ENCODE peak calls at places on chromosomes 13 and 19, in six cellular contexts. One of them, this sample, is unnamed.

GRCh38 chr13:31912641-31913401 is 118.8 kb upstream of the FRY start:
- DNase-seq in GM13977: no peak
- DNase-seq in stimulated activated CD4-positive, alpha-beta T cell treated with anti-CD3 and anti-CD28 coated beads, TNF-alpha, amount 100 ng/mL, for 48 hours: no peak
- DNase-seq in stimulated activated CD8-positive, alpha-beta memory T cell treated with anti-CD3 and anti-CD28 coated beads, Interleukin-15, amount 100 ng/mL, for 4 hours: no peak
- DNase-seq in AG04449: no peak
- DNase-seq in thoracic aorta: no peak
- DNase-seq in this sample: no peak

GRCh38 chr13:71603255-71603654 is 263.7 kb downstream of the DACH1 start:
- DNase-seq in GM13977: no peak
- DNase-seq in stimulated activated CD4-positive, alpha-beta T cell treated with anti-CD3 and anti-CD28 coated beads, TNF-alpha, amount 100 ng/mL, for 48 hours: no peak
- DNase-seq in stimulated activated CD8-positive, alpha-beta memory T cell treated with anti-CD3 and anti-CD28 coated beads, Interleukin-15, amount 100 ng/mL, for 4 hours: no peak
- DNase-seq in AG04449: no peak
- DNase-seq in thoracic aorta: no peak
- DNase-seq in this sample: no peak

GRCh38 chr19:48203227-48203793 is 32.8 kb downstream of the ZSWIM9 start:
- DNase-seq in GM13977: no peak
- DNase-seq in stimulated activated CD4-positive, alpha-beta T cell treated with anti-CD3 and anti-CD28 coated beads, TNF-alpha, amount 100 ng/mL, for 48 hours: no peak
- DNase-seq in stimulated activated CD8-positive, alpha-beta memory T cell treated with anti-CD3 and anti-CD28 coated beads, Interleukin-15, amount 100 ng/mL, for 4 hours: no peak
- DNase-seq in AG04449: no peak
- DNase-seq in thoracic aorta: no peak
- DNase-seq in this sample: no peak

GRCh38 chr19:45451850-45452387 is 15.9 kb upstream of the FOSB start:
- DNase-seq in GM13977: no peak
- DNase-seq in stimulated activated CD4-positive, alpha-beta T cell treated with anti-CD3 and anti-CD28 coated beads, TNF-alpha, amount 100 ng/mL, for 48 hours: no peak
- DNase-seq in stimulated activated CD8-positive, alpha-beta memory T cell treated with anti-CD3 and anti-CD28 coated beads, Interleukin-15, amount 100 ng/mL, for 4 hours: no peak
- DNase-seq in AG04449: no peak
- DNase-seq in thoracic aorta: no peak
- DNase-seq in this sample: no peak

GRCh38 chr13:33383724-33384577 is 98.4 kb upstream of the STARD13 start:
- DNase-seq in GM13977: no peak
- DNase-seq in stimulated activated CD4-positive, alpha-beta T cell treated with anti-CD3 and anti-CD28 coated beads, TNF-alpha, amount 100 ng/mL, for 48 hours: no peak
- DNase-seq in stimulated activated CD8-positive, alpha-beta memory T cell treated with anti-CD3 and anti-CD28 coated beads, Interleukin-15, amount 100 ng/mL, for 4 hours: no peak
- DNase-seq in AG04449: no peak
- DNase-seq in thoracic aorta: no peak
- DNase-seq in this sample: no peak

GRCh38 chr13:87123987-87124784 is 547.0 kb upstream of the SLITRK5 start:
- DNase-seq in GM13977: no peak
- DNase-seq in stimulated activated CD4-positive, alpha-beta T cell treated with anti-CD3 and anti-CD28 coated beads, TNF-alpha, amount 100 ng/mL, for 48 hours: no peak
- DNase-seq in stimulated activated CD8-positive, alpha-beta memory T cell treated with anti-CD3 and anti-CD28 coated beads, Interleukin-15, amount 100 ng/mL, for 4 hours: no peak
- DNase-seq in AG04449: peak; percentile 19
- DNase-seq in thoracic aorta: no peak
- DNase-seq in this sample: no peak

GRCh38 chr19:37389234-37389633 is 18.3 kb downstream of the ZNF527 start:
- DNase-seq in GM13977: no peak
- DNase-seq in stimulated activated CD4-positive, alpha-beta T cell treated with anti-CD3 and anti-CD28 coated beads, TNF-alpha, amount 100 ng/mL, for 48 hours: no peak
- DNase-seq in stimulated activated CD8-positive, alpha-beta memory T cell treated with anti-CD3 and anti-CD28 coated beads, Interleukin-15, amount 100 ng/mL, for 4 hours: no peak
- DNase-seq in AG04449: no peak
- DNase-seq in thoracic aorta: no peak
- DNase-seq in this sample: no peak

GRCh38 chr13:26658972-26659371 is 101.5 kb downstream of the WASF3 start:
- DNase-seq in GM13977: no peak
- DNase-seq in stimulated activated CD4-positive, alpha-beta T cell treated with anti-CD3 and anti-CD28 coated beads, TNF-alpha, amount 100 ng/mL, for 48 hours: no peak
- DNase-seq in stimulated activated CD8-positive, alpha-beta memory T cell treated with anti-CD3 and anti-CD28 coated beads, Interleukin-15, amount 100 ng/mL, for 4 hours: no peak
- DNase-seq in AG04449: no peak
- DNase-seq in thoracic aorta: no peak
- DNase-seq in this sample: no peak

GRCh38 chr19:55383789-55384575 is at the start of gene TMEM238:
- DNase-seq in GM13977: peak; percentile 91
- DNase-seq in stimulated activated CD4-positive, alpha-beta T cell treated with anti-CD3 and anti-CD28 coated beads, TNF-alpha, amount 100 ng/mL, for 48 hours: peak; percentile 44
- DNase-seq in stimulated activated CD8-positive, alpha-beta memory T cell treated with anti-CD3 and anti-CD28 coated beads, Interleukin-15, amount 100 ng/mL, for 4 hours: no peak
- DNase-seq in AG04449: no peak
- DNase-seq in thoracic aorta: no peak
- DNase-seq in this sample: no peak

GRCh38 chr13:95505976-95506375 is 46.5 kb upstream of the CLDN10 start:
- DNase-seq in GM13977: no peak
- DNase-seq in stimulated activated CD4-positive, alpha-beta T cell treated with anti-CD3 and anti-CD28 coated beads, TNF-alpha, amount 100 ng/mL, for 48 hours: no peak
- DNase-seq in stimulated activated CD8-positive, alpha-beta memory T cell treated with anti-CD3 and anti-CD28 coated beads, Interleukin-15, amount 100 ng/mL, for 4 hours: no peak
- DNase-seq in AG04449: no peak
- DNase-seq in thoracic aorta: no peak
- DNase-seq in this sample: no peak

GRCh38 chr13:40102854-40103253 is 447.4 kb downstream of the COG6 start:
- DNase-seq in GM13977: no peak
- DNase-seq in stimulated activated CD4-positive, alpha-beta T cell treated with anti-CD3 and anti-CD28 coated beads, TNF-alpha, amount 100 ng/mL, for 48 hours: peak; percentile 96
- DNase-seq in stimulated activated CD8-positive, alpha-beta memory T cell treated with anti-CD3 and anti-CD28 coated beads, Interleukin-15, amount 100 ng/mL, for 4 hours: peak; percentile 82
- DNase-seq in AG04449: no peak
- DNase-seq in thoracic aorta: no peak
- DNase-seq in this sample: no peak